ENCODE peak calls at places on chromosomes 12 and 14, in seven cellular contexts. M, Y, A, P, K, B and W are unnamed samples.

GRCh38 chr14:105497671-105498429 is 6.8 kb downstream of the TEDC1 start:
- DNase-seq in A (no peak), Y (peak), K (no peak), M (no peak), B (no peak), P (no peak), W (no peak)

GRCh38 chr12:1309610-1310009 is 284.8 kb downstream of the FBXL14 start:
- DNase-seq in M (no peak), K (no peak), P (no peak), B (no peak), Y (no peak), A (no peak), W (no peak)

GRCh38 chr14:77547512-77547911 is 48.9 kb upstream of the ISM2 start:
- DNase-seq in A (no peak), B (no peak), P (no peak), M (no peak), K (no peak), Y (no peak), W (no peak)

GRCh38 chr12:68497702-68498101 is 113.0 kb upstream of the RAP1B start:
- DNase-seq in K (no peak), A (no peak), P (peak), Y (no peak), M (no peak), B (no peak), W (no peak)

GRCh38 chr14:106875503-106875902 is 1349.1 kb downstream of the TMEM121 start:
- DNase-seq in K (no peak), M (no peak), Y (peak), A (no peak), B (no peak), P (no peak), W (no peak)

GRCh38 chr14:93056840-93057585 is 58.7 kb downstream of the ITPK1 start:
- DNase-seq in P (no peak), A (no peak), Y (no peak), B (no peak), M (no peak), K (no peak), W (no peak)

GRCh38 chr14:25658988-25659387 is 609.0 kb upstream of the STXBP6 start:
- DNase-seq in Y (no peak), M (no peak), B (no peak), A (peak), K (no peak), P (no peak), W (no peak)

GRCh38 chr14:65110525-65110924 is 8.2 kb upstream of the MAX start:
- DNase-seq in B (no peak), K (no peak), A (no peak), Y (no peak), M (no peak), P (no peak), W (no peak)

GRCh38 chr12:95230313-95230712 is 12.7 kb downstream of the VEZT start:
- DNase-seq in Y (no peak), P (no peak), A (no peak), M (no peak), B (no peak), K (no peak), W (no peak)

GRCh38 chr14:84006643-84007137 is 1523.3 kb upstream of the FLRT2 start:
- DNase-seq in M (no peak), B (peak), P (no peak), Y (no peak), A (no peak), K (no peak), W (no peak)

GRCh38 chr14:24695265-24696241 is 61.6 kb upstream of the GZMB start:
- DNase-seq in A (no peak), B (no peak), M (no peak), P (no peak), K (no peak), Y (no peak), W (no peak)

GRCh38 chr14:45201908-45202307 is 51.1 kb downstream of the MIS18BP1 start:
- DNase-seq in K (no peak), A (no peak), M (no peak), P (peak), Y (no peak), B (peak), W (no peak)

GRCh38 chr14:71733210-71733883 is 198.9 kb upstream of the RGS6 start:
- DNase-seq in A (no peak), P (peak), K (no peak), Y (no peak), B (no peak), M (no peak), W (no peak)

GRCh38 chr12:71942259-71942658 is 3.6 kb downstream of the TPH2 start:
- DNase-seq in M (no peak), K (no peak), P (no peak), Y (no peak), A (no peak), B (no peak), W (no peak)

GRCh38 chr14:37114039-37114438 is 58.4 kb downstream of the SLC25A21 start:
- DNase-seq in K (no peak), B (no peak), M (no peak), Y (no peak), P (peak), A (no peak), W (no peak)

GRCh38 chr12:66921151-66921550 is 242.3 kb upstream of the GRIP1 start:
- DNase-seq in M (no peak), Y (no peak), B (no peak), P (no peak), A (peak), K (no peak), W (no peak)

GRCh38 chr12:70278945-70279344 is 35.7 kb downstream of the CNOT2 start:
- DNase-seq in K (no peak), A (no peak), B (no peak), M (no peak), Y (no peak), P (no peak), W (no peak)

GRCh38 chr12:94731733-94732360 is 81.5 kb upstream of the TMCC3 start:
- DNase-seq in Y (no peak), M (no peak), A (no peak), K (no peak), B (peak), P (no peak), W (no peak)

GRCh38 chr12:47757840-47758583 is 668 bp downstream of the RAPGEF3 start:
- DNase-seq in Y (peak), B (peak), M (no peak), P (no peak), K (no peak), A (no peak), W (no peak)

GRCh38 chr12:119444462-119445044 is 110.0 kb downstream of the CCDC60 start:
- DNase-seq in P (peak), A (peak), M (no peak), K (no peak), Y (peak), B (peak), W (peak)

GRCh38 chr12:97394657-97395056 is 67.9 kb upstream of the RMST start:
- DNase-seq in Y (no peak), B (no peak), K (no peak), P (no peak), M (no peak), A (no peak), W (no peak)

GRCh38 chr12:114984641-114985041 is 300.7 kb upstream of the TBX3 start:
- DNase-seq in P (no peak), Y (no peak), A (no peak), K (no peak), B (no peak), M (no peak), W (no peak)

GRCh38 chr14:57487771-57488170 is 5.9 kb downstream of the CCDC198 start:
- DNase-seq in Y (no peak), P (peak), K (no peak), M (no peak), B (no peak), A (no peak), W (no peak)

GRCh38 chr12:3838065-3838464 is 35.1 kb downstream of the PARP11 start:
- DNase-seq in P (no peak), K (no peak), M (no peak), Y (no peak), A (no peak), B (no peak), W (no peak)

GRCh38 chr14:81485372-81485771 is 48.3 kb downstream of the SEL1L start:
- DNase-seq in A (no peak), M (no peak), Y (no peak), B (no peak), K (no peak), P (no peak), W (no peak)

DNA sequence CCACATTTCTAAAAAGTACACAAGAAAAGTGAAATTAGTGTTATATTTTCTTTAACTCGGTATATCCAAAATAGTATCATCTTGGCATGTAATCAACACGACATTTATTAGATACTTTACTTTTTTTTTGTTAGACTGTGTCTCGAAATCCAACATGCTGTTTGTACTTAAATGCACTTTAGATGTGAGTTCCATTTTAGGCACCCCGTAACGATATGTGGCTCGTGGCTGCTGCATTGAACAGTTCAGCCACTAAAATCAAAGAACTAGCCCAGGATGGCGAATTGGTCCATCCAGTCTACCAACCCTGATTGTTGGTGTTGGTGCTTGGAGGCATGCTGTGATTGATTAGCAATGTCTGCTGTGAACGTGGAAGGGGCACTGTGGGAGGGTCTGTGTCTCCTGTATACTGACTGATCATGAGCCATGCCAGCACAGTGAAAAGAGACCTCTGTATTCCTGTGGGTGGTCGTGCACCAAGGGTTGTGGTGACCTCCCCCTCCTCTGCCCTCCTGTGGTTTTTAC is 63.1 kb upstream of the DLK1 start:
- DNase-seq in B (no peak), Y (no peak), A (no peak), M (no peak), K (no peak), P (no peak), W (no peak)
- H3K27ac ChIP-seq in B (no peak), Y (no peak), A (no peak), M (no peak), K (no peak), P (no peak), W (no peak)

GRCh38 chr14:51104467-51104866 is 9.6 kb upstream of the TRIM9 start:
- DNase-seq in K (no peak), M (no peak), Y (no peak), A (no peak), B (no peak), P (no peak), W (no peak)
- H3K27ac ChIP-seq in K (no peak), M (no peak), Y (no peak), A (no peak), B (no peak), P (no peak), W (no peak)

DNA sequence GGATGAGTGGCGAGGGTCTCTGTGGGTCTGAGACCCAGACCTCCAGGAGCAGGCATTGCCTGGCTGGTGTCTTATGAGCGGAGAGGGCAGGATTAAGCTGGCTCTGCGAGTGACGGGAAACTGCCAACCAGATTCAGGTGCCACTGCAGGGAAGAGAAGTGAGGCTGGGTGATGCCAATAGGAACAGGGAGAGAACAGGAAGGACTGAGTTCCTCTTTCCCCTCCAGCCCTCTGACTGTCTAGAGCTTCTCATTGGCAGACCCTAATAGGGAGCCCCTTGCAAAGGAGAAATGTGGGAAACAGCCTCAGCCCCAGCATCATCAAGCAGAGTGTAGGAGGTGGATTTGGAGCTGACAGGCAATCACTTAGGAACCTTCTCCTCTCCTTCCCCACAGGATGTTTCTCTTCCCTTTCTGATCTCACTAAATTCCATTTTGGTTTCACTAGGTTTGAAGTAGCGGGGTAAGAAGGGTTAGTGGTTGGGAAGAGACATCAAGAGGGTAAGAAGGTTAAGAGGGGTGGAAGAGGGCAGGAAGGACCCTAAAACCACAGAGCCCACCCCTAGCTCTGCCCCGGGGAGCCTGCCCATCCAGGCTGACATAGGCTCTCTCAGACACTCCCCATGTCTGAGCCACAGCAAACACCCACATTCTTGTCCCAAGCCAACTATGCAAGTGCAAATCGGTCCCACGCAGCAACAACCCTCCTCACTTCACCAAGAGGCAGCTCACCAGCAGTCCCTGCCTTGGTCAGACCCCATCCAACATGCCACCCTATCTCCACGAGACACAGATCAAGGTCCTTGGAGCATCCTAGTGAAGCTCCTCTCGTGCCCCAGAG is 111.1 kb downstream of the STAB2 start:
- DNase-seq in P (no peak), A (no peak), Y (no peak), B (no peak), M (no peak), K (no peak), W (no peak)
- H3K27ac ChIP-seq in P (no peak), A (no peak), Y (no peak), B (no peak), M (no peak), K (no peak), W (no peak)

GRCh38 chr12:46356655-46357437 is 15.7 kb downstream of the SLC38A2 start:
- DNase-seq in B (no peak), Y (no peak), A (no peak), P (peak), K (no peak), M (no peak), W (no peak)
- H3K27ac ChIP-seq in B (no peak), Y (no peak), A (no peak), P (no peak), K (no peak), M (no peak), W (no peak)